ENCODE peak calls at places on chromosomes 1 and 21, in four cellular contexts. T is Panc1, A is natural killer cell, K is heart left ventricle. N is an unnamed sample.

GRCh38 chr1:61973100-61973837 is 221.4 kb upstream of the L1TD1 start:
- ATAC-seq in T (no peak), A (no peak), K (peak; percentile 72), N (no peak)

GRCh38 chr1:24294757-24295371 is 24.3 kb upstream of the GRHL3 start:
- ATAC-seq in T (peak; percentile 9), A (no peak), K (peak; percentile 52), N (peak; percentile 94)

GRCh38 chr1:43493661-43494450 is 36.8 kb upstream of the PTPRF start:
- ATAC-seq in T (peak; percentile 77), A (no peak), K (no peak), N (no peak)

GRCh38 chr1:39666772-39667171 is 5.1 kb downstream of the NT5C1A start:
- ATAC-seq in T (no peak), A (no peak), K (no peak), N (no peak)

GRCh38 chr1:234724517-234725176 is 114.7 kb upstream of the IRF2BP2 start:
- ATAC-seq in T (peak; percentile 67), A (peak; percentile 27), K (peak; percentile 68), N (peak; percentile 52)

GRCh38 chr1:237145379-237145778 is 103.4 kb downstream of the RYR2 start:
- ATAC-seq in T (no peak), A (no peak), K (peak; percentile 21), N (no peak)

GRCh38 chr1:26907071-26907922 is 6.5 kb downstream of the NR0B2 start:
- ATAC-seq in T (peak; percentile 94), A (no peak), K (no peak), N (no peak)

GRCh38 chr1:190658907-190659306 is 181.2 kb upstream of the BRINP3 start:
- ATAC-seq in T (no peak), A (no peak), K (no peak), N (no peak)

GRCh38 chr1:103901072-103901471 is 151.4 kb downstream of the AMY1C start:
- ATAC-seq in T (no peak), A (no peak), K (no peak), N (no peak)

GRCh38 chr1:26553942-26554682 is 24.6 kb downstream of the RPS6KA1 start:
- ATAC-seq in T (no peak), A (peak; percentile 86), K (no peak), N (no peak)

GRCh38 chr1:11528636-11529121 is 49.7 kb downstream of the DISP3 start:
- ATAC-seq in T (no peak), A (no peak), K (no peak), N (no peak)

GRCh38 chr1:229993060-229993459 is 74.0 kb upstream of the GALNT2 start:
- ATAC-seq in T (no peak), A (no peak), K (no peak), N (no peak)

GRCh38 chr1:200473698-200474371 is 64.0 kb upstream of the ZNF281 start:
- ATAC-seq in T (no peak), A (peak; percentile 37), K (peak; percentile 22), N (no peak)

GRCh38 chr1:20380616-20381035 is 90.0 kb downstream of the VWA5B1 start:
- ATAC-seq in T (no peak), A (no peak), K (no peak), N (no peak)

GRCh38 chr1:2030076-2030870 is 11.1 kb downstream of the GABRD start:
- ATAC-seq in T (no peak), A (no peak), K (no peak), N (no peak)

GRCh38 chr1:47590523-47591225 is 152.8 kb downstream of the FOXD2 start:
- ATAC-seq in T (no peak), A (no peak), K (no peak), N (no peak)

GRCh38 chr1:180539103-180539502 is 19.7 kb upstream of the OVAAL start:
- ATAC-seq in T (no peak), A (no peak), K (no peak), N (no peak)

GRCh38 chr1:20095564-20096434 is 23.5 kb downstream of the PLA2G2D start:
- ATAC-seq in T (no peak), A (no peak), K (no peak), N (peak; percentile 6)

GRCh38 chr1:109928591-109929111 is 18.0 kb downstream of the CSF1 start:
- ATAC-seq in T (peak; percentile 4), A (no peak), K (peak; percentile 47), N (peak; percentile 21)

GRCh38 chr1:32386993-32387392 is 7.2 kb downstream of the BSDC1 start:
- ATAC-seq in T (no peak), A (no peak), K (no peak), N (no peak)

GRCh38 chr1:54476231-54477109 is 70.3 kb upstream of the SSBP3 start:
- ATAC-seq in T (no peak), A (peak; percentile 2), K (peak; percentile 33), N (peak; percentile 18)

GRCh38 chr1:198031086-198031485 is 113.9 kb downstream of the LHX9 start:
- ATAC-seq in T (no peak), A (no peak), K (no peak), N (no peak)

GRCh38 chr1:60265560-60266535 is 192.3 kb upstream of the C1orf87 start:
- ATAC-seq in T (no peak), A (no peak), K (no peak), N (no peak)

GRCh38 chr21:33019516-33019884 is 6.2 kb upstream of the OLIG2 start:
- ATAC-seq in T (no peak), A (no peak), K (no peak), N (no peak)

GRCh38 chr1:30668026-30668425 is 55.4 kb downstream of the MATN1 start:
- ATAC-seq in T (no peak), A (no peak), K (no peak), N (no peak)

GRCh38 chr1:28417441-28418277 is 48.1 kb downstream of the PHACTR4 start:
- ATAC-seq in T (peak; percentile 79), A (peak; percentile 80), K (no peak), N (no peak)

GRCh38 chr1:232428781-232429530 is 201.0 kb downstream of the SIPA1L2 start:
- ATAC-seq in T (no peak), A (no peak), K (peak; percentile 62), N (no peak)

GRCh38 chr1:46333300-46334029 is 7.1 kb upstream of the NSUN4 start:
- ATAC-seq in T (peak; percentile 90), A (no peak), K (no peak), N (no peak)

GRCh38 chr1:1398677-1399186 is 403 bp downstream of the CCNL2 start:
- ATAC-seq in T (no peak), A (peak; percentile 0), K (no peak), N (peak; percentile 4)

GRCh38 chr1:214101246-214101645 is 113.5 kb downstream of the PROX1 start:
- ATAC-seq in T (no peak), A (no peak), K (no peak), N (no peak)

GRCh38 chr1:158084336-158084735 is 90.9 kb downstream of the KIRREL1 start:
- ATAC-seq in T (no peak), A (no peak), K (no peak), N (no peak)

GRCh38 chr1:160708118-160708517 is 3.5 kb downstream of the CD48 start:
- ATAC-seq in T (no peak), A (peak; percentile 50), K (peak; percentile 51), N (no peak)

GRCh38 chr1:154418062-154418897 is 13.1 kb downstream of the IL6R start:
- ATAC-seq in T (peak; percentile 89), A (no peak), K (no peak), N (no peak)

GRCh38 chr1:67535474-67535873 is 105.3 kb upstream of the SERBP1 start:
- ATAC-seq in T (peak; percentile 87), A (peak; percentile 79), K (peak; percentile 87), N (peak; percentile 74)

GRCh38 chr1:202112864-202113689 is 9.6 kb upstream of the GPR37L1 start:
- ATAC-seq in T (peak; percentile 62), A (no peak), K (peak; percentile 78), N (peak; percentile 65)

GRCh38 chr1:48061162-48062136 is 64.3 kb upstream of the TRABD2B start:
- ATAC-seq in T (peak; percentile 69), A (no peak), K (peak; percentile 81), N (no peak)

GRCh38 chr21:39645331-39645730 is 32.6 kb downstream of the B3GALT5 start:
- ATAC-seq in T (no peak), A (no peak), K (no peak), N (no peak)

GRCh38 chr1:25624155-25624554 is 7.6 kb downstream of the MAN1C1 start:
- ATAC-seq in T (no peak), A (no peak), K (no peak), N (no peak)

GRCh38 chr1:152462636-152463035 is 48.0 kb upstream of the LCE5A start:
- ATAC-seq in T (no peak), A (no peak), K (no peak), N (no peak)

GRCh38 chr1:152459596-152460528 is 45.8 kb upstream of the CRNN start:
- ATAC-seq in T (peak; percentile 78), A (peak; percentile 74), K (peak; percentile 71), N (no peak)

GRCh38 chr1:152461544-152461943 is 47.5 kb upstream of the CRNN start:
- ATAC-seq in T (peak; percentile 84), A (peak; percentile 62), K (peak; percentile 52), N (no peak)

GRCh38 chr1:152458384-152459185 is 44.5 kb upstream of the CRNN start:
- ATAC-seq in T (peak; percentile 85), A (peak; percentile 78), K (peak; percentile 85), N (peak; percentile 75)

GRCh38 chr1:152460529-152460899 is 46.5 kb upstream of the CRNN start:
- ATAC-seq in T (no peak), A (no peak), K (no peak), N (no peak)
- TF ChIP-seq CTCF in T (peak; percentile 64), A (peak; percentile 17), K (no peak), N (no peak)

DNA sequence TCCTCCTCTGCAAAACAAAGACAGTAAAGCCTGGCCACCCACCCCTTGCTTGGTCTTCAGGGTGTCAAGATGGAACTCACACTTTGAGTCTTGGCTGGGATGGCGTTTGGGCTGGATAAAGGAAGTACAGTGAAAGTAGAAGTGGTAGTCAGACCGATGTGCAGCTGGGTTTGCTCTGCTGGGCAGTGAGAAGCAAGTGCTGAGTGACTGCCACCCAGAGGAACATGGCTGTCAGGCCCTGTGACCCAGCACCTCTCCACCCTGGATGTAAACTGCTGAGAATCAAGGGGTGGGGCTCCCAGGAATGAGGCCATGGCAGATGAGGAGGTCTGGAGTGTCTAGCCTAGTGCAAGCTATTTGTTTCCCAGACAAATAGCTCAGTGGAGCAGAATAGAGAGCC is 51.2 kb downstream of the POFUT2 start:
- ATAC-seq in T (no peak), A (no peak), K (no peak), N (no peak)
- TF ChIP-seq CTCF in T (no peak), A (no peak), K (no peak), N (no peak)

DNA sequence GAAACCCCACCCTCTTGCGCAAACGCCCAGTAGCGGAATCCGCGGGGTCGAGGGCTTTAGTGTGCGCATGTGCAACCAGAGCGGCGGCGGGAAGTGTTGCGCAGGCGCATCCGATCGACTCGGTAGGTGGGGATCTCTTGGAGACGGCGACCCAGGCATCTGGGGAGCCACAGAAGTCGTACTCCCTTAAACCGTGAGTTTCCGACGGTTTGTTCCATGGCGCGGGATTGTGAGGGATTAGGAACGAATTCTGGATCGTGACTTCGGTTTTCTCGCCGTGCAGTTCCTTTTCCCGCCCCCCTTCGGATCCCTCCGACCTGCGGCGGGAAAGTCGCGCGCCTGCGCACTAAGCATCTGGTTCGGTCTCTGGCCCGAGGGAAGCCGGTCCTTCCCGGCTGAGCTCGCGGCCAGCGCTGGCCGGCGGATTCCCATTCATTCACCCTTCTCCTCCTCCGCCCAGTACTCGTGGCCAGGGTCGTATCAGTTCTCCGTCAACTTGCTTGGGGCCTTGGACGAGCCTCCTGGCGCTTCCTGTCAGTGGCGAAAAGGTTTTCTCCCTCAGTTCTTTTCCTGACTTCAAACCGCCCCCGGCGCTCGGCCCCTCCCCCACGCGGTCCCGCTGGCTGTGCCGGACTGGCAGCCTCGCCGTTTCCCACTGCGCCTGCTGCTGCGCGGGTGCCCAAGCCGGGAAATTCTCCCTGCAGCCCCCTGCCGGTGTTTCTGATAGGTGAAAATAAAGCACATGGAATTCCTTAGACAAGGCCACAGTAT is at the start of gene CDC7:
- ATAC-seq in T (peak; percentile 94), A (peak; percentile 81), K (peak; percentile 97), N (peak; percentile 95)
- TF ChIP-seq CTCF in T (peak; percentile 73), A (peak; percentile 29), K (peak; percentile 18), N (peak; percentile 23)

GRCh38 chr1:183470961-183471747 is 1.1 kb upstream of the SMG7 start:
- ATAC-seq in T (peak; percentile 66), A (peak; percentile 53), K (peak; percentile 64), N (peak; percentile 40)
- TF ChIP-seq CTCF in T (no peak), A (no peak), K (no peak), N (peak; percentile 21)